ENCODE peak calls at places on chromosome 1, in six cellular contexts. Y, H, O, M, V and S are unnamed samples.

GRCh38 chr1:16236091-16236494 is 890 bp downstream of the CPLANE2 start:
- DNase-seq in Y (peak; percentile 66), H (no peak), O (no peak), M (no peak), V (no peak), S (no peak)

GRCh38 chr1:235011064-235011598 is 117.5 kb downstream of the TOMM20 start:
- DNase-seq in Y (no peak), H (no peak), O (peak; percentile 38), M (no peak), V (no peak), S (no peak)

GRCh38 chr1:117537291-117537920 is 68.4 kb upstream of the TENT5C start:
- DNase-seq in Y (peak; percentile 82), H (no peak), O (peak; percentile 78), M (no peak), V (no peak), S (no peak)

GRCh38 chr1:169427081-169427611 is at the start of gene CCDC181:
- DNase-seq in Y (no peak), H (no peak), O (peak; percentile 96), M (peak; percentile 81), V (no peak), S (peak; percentile 82)

GRCh38 chr1:169550294-169550693 is 36.0 kb downstream of the F5 start:
- DNase-seq in Y (no peak), H (no peak), O (peak; percentile 55), M (no peak), V (no peak), S (no peak)

GRCh38 chr1:60970081-60970509 is 112.3 kb upstream of the NFIA start:
- DNase-seq in Y (no peak), H (no peak), O (no peak), M (no peak), V (no peak), S (no peak)

GRCh38 chr1:77668924-77669449 is 13.5 kb downstream of the ZZZ3 start:
- DNase-seq in Y (no peak), H (no peak), O (no peak), M (no peak), V (no peak), S (no peak)

GRCh38 chr1:6507461-6507911 is 16.0 kb upstream of the PLEKHG5 start:
- DNase-seq in Y (no peak), H (no peak), O (peak; percentile 44), M (no peak), V (no peak), S (no peak)

GRCh38 chr1:195897072-195897471 is 711.2 kb downstream of the KCNT2 start:
- DNase-seq in Y (no peak), H (no peak), O (no peak), M (no peak), V (no peak), S (no peak)

GRCh38 chr1:110636149-110636935 is 30.2 kb upstream of the KCNA2 start:
- DNase-seq in Y (no peak), H (no peak), O (no peak), M (no peak), V (no peak), S (no peak)

GRCh38 chr1:186375929-186376330 is 292 bp downstream of the ODR4 start:
- DNase-seq in Y (no peak), H (no peak), O (no peak), M (no peak), V (no peak), S (no peak)

GRCh38 chr1:114164840-114165543 is 11.3 kb upstream of the SYT6 start:
- DNase-seq in Y (no peak), H (no peak), O (no peak), M (no peak), V (no peak), S (no peak)

GRCh38 chr1:209855623-209856022 is 27.9 kb downstream of the UTP25 start:
- DNase-seq in Y (no peak), H (no peak), O (no peak), M (no peak), V (no peak), S (no peak)

GRCh38 chr1:153616144-153616884 is at the start of gene S100A14:
- DNase-seq in Y (peak; percentile 94), H (no peak), O (peak; percentile 68), M (no peak), V (no peak), S (no peak)

GRCh38 chr1:185734929-185735666 is 907 bp downstream of the HMCN1 start:
- DNase-seq in Y (no peak), H (no peak), O (no peak), M (no peak), V (no peak), S (no peak)

GRCh38 chr1:7541629-7542028 is 229.5 kb upstream of the VAMP3 start:
- DNase-seq in Y (no peak), H (no peak), O (peak; percentile 44), M (no peak), V (no peak), S (no peak)

GRCh38 chr1:7540816-7541215 is 230.3 kb upstream of the VAMP3 start:
- DNase-seq in Y (no peak), H (no peak), O (peak; percentile 34), M (no peak), V (no peak), S (no peak)

GRCh38 chr1:7538033-7538432 is 233.1 kb upstream of the VAMP3 start:
- DNase-seq in Y (no peak), H (no peak), O (peak; percentile 67), M (no peak), V (no peak), S (no peak)

GRCh38 chr1:7538849-7539771 is 232.0 kb upstream of the VAMP3 start:
- DNase-seq in Y (no peak), H (no peak), O (peak; percentile 61), M (no peak), V (no peak), S (no peak)

GRCh38 chr1:7539772-7540175 is 231.3 kb upstream of the VAMP3 start:
- DNase-seq in Y (peak; percentile 58), H (no peak), O (peak; percentile 96), M (peak; percentile 31), V (no peak), S (no peak)
- TF ChIP-seq CTCF in Y (peak; percentile 25), H (no peak), O (peak; percentile 85), M (peak; percentile 56), V (no peak), S (peak; percentile 25)

DNA sequence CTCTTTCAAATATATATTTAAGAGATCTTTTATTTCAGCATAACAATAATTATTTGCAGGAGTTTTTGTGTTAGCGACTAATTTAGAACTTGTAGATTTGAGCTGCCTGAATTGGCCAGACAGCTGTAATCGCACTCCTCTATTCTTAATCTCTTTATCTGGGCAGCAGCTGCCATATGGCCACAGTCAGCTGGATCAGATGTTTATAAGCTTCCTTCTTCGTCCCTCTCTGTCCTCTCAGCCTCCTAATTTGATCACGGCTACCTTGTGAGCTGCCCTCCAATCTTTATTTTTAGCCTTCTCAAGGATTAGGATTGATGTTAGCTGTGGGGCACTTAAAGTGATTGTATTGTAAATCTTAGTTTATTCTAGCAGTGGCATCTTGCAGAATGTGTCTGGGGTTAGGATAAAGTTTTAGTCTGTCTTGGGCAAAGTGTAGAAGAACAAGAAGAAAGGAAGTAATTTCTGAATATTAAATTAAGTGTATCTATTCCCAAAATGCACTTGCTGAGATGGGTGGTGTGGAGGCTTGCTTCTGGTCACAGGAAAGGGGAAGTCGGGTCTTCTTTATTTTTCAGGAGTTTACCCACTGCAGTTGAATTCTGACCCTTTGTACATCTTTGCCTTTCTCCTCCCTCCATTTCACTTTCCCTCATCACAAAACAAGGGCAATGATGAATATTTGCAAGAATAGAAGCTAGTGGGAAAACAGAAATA is 1.1 kb downstream of the ZBTB18 start:
- DNase-seq in Y (no peak), H (no peak), O (peak; percentile 53), M (no peak), V (no peak), S (no peak)
- TF ChIP-seq CTCF in Y (no peak), H (no peak), O (no peak), M (no peak), V (no peak), S (no peak)

GRCh38 chr1:14143777-14144176 is 443.8 kb downstream of the PRDM2 start:
- DNase-seq in Y (no peak), H (no peak), O (no peak), M (no peak), V (no peak), S (no peak)

DNA sequence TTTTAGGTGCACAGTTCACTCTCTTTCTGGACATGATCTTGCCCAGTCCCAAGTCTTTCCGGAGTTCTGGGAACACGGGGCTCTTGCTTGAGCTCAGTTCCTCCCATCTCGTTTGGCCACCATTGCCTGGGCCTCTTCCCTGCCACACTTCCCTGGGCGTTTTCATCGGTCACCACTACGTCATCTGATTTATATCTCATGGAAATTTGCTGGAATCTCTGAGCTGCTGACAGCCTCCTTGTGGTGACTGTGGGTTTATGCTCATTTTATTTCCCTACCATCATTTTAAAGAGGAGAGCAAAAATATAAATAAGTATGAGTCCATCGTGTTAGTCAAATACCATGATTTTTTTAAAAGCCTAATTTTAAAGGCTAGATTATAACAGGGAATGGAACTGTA is 449.1 kb upstream of the KAZN start:
- DNase-seq in Y (no peak), H (no peak), O (no peak), M (no peak), V (no peak), S (no peak)
- TF ChIP-seq CTCF in Y (no peak), H (no peak), O (peak; percentile 56), M (peak; percentile 38), V (no peak), S (peak; percentile 32)

GRCh38 chr1:182806015-182806678 is 16.6 kb downstream of the NPL start:
- DNase-seq in Y (no peak), H (no peak), O (peak; percentile 92), M (no peak), V (no peak), S (no peak)

GRCh38 chr1:182811975-182812727 is 22.6 kb downstream of the NPL start:
- DNase-seq in Y (no peak), H (no peak), O (no peak), M (no peak), V (no peak), S (no peak)

GRCh38 chr1:182803846-182804245 is 14.3 kb downstream of the NPL start:
- DNase-seq in Y (no peak), H (no peak), O (no peak), M (no peak), V (no peak), S (no peak)

GRCh38 chr1:182807907-182808306 is 18.3 kb downstream of the NPL start:
- DNase-seq in Y (no peak), H (no peak), O (no peak), M (no peak), V (no peak), S (no peak)

GRCh38 chr1:182809414-182809957 is 19.9 kb downstream of the NPL start:
- DNase-seq in Y (no peak), H (no peak), O (no peak), M (no peak), V (no peak), S (no peak)
- TF ChIP-seq CTCF in Y (no peak), H (no peak), O (peak; percentile 11), M (no peak), V (no peak), S (no peak)

GRCh38 chr1:221887091-221887746 is 145.3 kb upstream of the DUSP10 start:
- DNase-seq in Y (peak; percentile 25), H (peak; percentile 82), O (peak; percentile 87), M (no peak), V (peak; percentile 25), S (no peak)
- TF ChIP-seq CTCF in Y (no peak), H (no peak), O (peak; percentile 32), M (no peak), V (no peak), S (no peak)

GRCh38 chr1:218514694-218515093 is 169.6 kb downstream of the TGFB2 start:
- DNase-seq in Y (no peak), H (no peak), O (no peak), M (no peak), V (no peak), S (no peak)
- TF ChIP-seq CTCF in Y (no peak), H (no peak), O (no peak), M (no peak), V (no peak), S (no peak)